ENCODE peak calls at places on chromosomes 1 and 21, in four cellular contexts. Y is GM12891, R is suprapubic skin, E is H1. N is an unnamed sample.

GRCh38 chr1:196180847-196181593 is 427.2 kb downstream of the KCNT2 start:
- DNase-seq in R (no peak), Y (no peak), E (no peak), N (peak)

GRCh38 chr1:211734791-211735190 is 59.4 kb upstream of the NEK2 start:
- DNase-seq in E (no peak), R (no peak), Y (no peak), N (no peak)

GRCh38 chr1:160007577-160008200 is 24.1 kb downstream of the PIGM start:
- DNase-seq in E (no peak), Y (no peak), R (no peak), N (no peak)

GRCh38 chr1:198778049-198778448 is 139.2 kb downstream of the PTPRC start:
- DNase-seq in E (no peak), Y (no peak), R (no peak), N (no peak)

GRCh38 chr1:51958824-51959223 is 31.7 kb downstream of the RAB3B start:
- DNase-seq in Y (no peak), R (no peak), E (no peak), N (no peak)

GRCh38 chr1:192904438-192904895 is 95.6 kb downstream of the RGS2 start:
- DNase-seq in E (no peak), Y (no peak), R (no peak), N (peak)

GRCh38 chr21:15809818-15810217 is 80.0 kb downstream of the USP25 start:
- DNase-seq in R (no peak), E (no peak), Y (no peak), N (no peak)

GRCh38 chr1:36580524-36580923 is 97.8 kb upstream of the CSF3R start:
- DNase-seq in Y (no peak), E (no peak), R (no peak), N (no peak)

GRCh38 chr1:42937836-42938595 is 20.7 kb downstream of the SLC2A1 start:
- DNase-seq in R (peak), E (no peak), Y (no peak), N (no peak)

GRCh38 chr1:36910281-36910725 is 124.0 kb downstream of the GRIK3 start:
- DNase-seq in Y (no peak), R (no peak), E (no peak), N (no peak)

GRCh38 chr1:110118636-110119396 is 6.6 kb downstream of the UBL4B start:
- DNase-seq in R (no peak), Y (no peak), E (no peak), N (no peak)

GRCh38 chr1:51532853-51533252 is 13.8 kb upstream of the EPS15 start:
- DNase-seq in E (no peak), R (no peak), Y (no peak), N (no peak)

GRCh38 chr1:109765483-109765815 is 1.7 kb upstream of the EPS8L3 start:
- DNase-seq in E (no peak), R (peak), Y (no peak), N (no peak)

GRCh38 chr1:57307382-57307781 is 116.5 kb downstream of the DAB1 start:
- DNase-seq in E (peak), R (no peak), Y (peak), N (no peak)

GRCh38 chr1:143699115-143699514 is 272.7 kb downstream of the FAM72C start:
- DNase-seq in R (no peak), Y (no peak), E (no peak), N (no peak)

GRCh38 chr1:89975540-89976125 is 19.3 kb upstream of the ZNF326 start:
- DNase-seq in Y (no peak), E (no peak), R (no peak), N (no peak)

GRCh38 chr1:219564072-219564471 is 48.8 kb downstream of the ZC3H11B start:
- DNase-seq in Y (no peak), R (no peak), E (no peak), N (no peak)

GRCh38 chr1:109814223-109814622 is 50.5 kb upstream of the EPS8L3 start:
- DNase-seq in R (no peak), Y (no peak), E (no peak), N (no peak)

GRCh38 chr1:224067207-224067606 is 46.7 kb upstream of the FBXO28 start:
- DNase-seq in E (no peak), Y (no peak), R (no peak), N (no peak)

GRCh38 chr1:226655251-226656163 is 83.6 kb downstream of the ITPKB start:
- DNase-seq in R (no peak), E (no peak), Y (no peak), N (peak)

GRCh38 chr1:63322248-63322943 is at the start of gene FOXD3:
- DNase-seq in E (peak), R (peak), Y (no peak), N (peak)

GRCh38 chr1:2091611-2092604 is 41.7 kb downstream of the PRKCZ start:
- DNase-seq in E (peak), R (no peak), Y (peak), N (no peak)

GRCh38 chr1:91570105-91570448 is 69.4 kb downstream of the CDC7 start:
- DNase-seq in E (no peak), R (no peak), Y (no peak), N (no peak)

GRCh38 chr21:43927591-43928229 is 62.7 kb downstream of the AGPAT3 start:
- DNase-seq in E (no peak), R (no peak), Y (no peak), N (no peak)
- TF ChIP-seq POLR2A in E (no peak), R (no peak), Y (no peak), N (no peak)

GRCh38 chr1:208358681-208359080 is 114.5 kb upstream of the PLXNA2 start:
- DNase-seq in Y (no peak), R (no peak), E (no peak), N (no peak)

GRCh38 chr1:208357663-208358507 is 113.7 kb upstream of the PLXNA2 start:
- DNase-seq in E (no peak), Y (no peak), R (no peak), N (no peak)
- TF ChIP-seq POLR2A in E (no peak), Y (no peak), R (no peak), N (no peak)

DNA sequence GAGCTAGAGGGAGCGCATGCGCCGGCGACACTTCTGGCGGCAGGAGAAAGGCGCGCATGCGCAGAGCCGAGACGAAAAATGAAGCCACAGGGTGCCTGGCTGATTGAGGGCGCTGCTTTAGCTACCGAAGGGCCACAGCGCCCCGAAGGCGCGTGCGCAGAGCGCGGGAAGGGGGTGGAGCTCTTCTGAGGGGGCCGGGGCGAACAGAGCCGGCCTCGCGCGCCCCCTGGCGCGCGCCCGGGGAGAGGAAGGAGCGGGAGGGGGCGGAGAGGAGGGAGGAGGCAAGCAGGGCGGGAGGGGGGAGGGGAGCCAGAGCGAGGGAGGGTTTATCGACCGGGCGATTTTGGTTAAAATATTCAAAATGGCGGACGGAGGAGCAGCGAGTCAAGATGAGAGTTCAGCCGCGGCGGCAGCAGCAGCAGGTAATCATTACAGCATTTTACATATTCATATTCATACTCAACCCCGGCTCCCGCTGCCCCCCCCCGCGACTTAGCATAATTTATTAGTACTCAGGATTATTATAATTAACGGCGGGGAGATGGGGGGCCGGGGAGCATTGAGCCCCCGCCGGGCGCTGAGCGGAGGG is at the start of gene POU2F1:
- DNase-seq in Y (peak), R (peak), E (peak), N (peak)
- TF ChIP-seq POLR2A in Y (peak), R (peak), E (peak), N (peak)

DNA sequence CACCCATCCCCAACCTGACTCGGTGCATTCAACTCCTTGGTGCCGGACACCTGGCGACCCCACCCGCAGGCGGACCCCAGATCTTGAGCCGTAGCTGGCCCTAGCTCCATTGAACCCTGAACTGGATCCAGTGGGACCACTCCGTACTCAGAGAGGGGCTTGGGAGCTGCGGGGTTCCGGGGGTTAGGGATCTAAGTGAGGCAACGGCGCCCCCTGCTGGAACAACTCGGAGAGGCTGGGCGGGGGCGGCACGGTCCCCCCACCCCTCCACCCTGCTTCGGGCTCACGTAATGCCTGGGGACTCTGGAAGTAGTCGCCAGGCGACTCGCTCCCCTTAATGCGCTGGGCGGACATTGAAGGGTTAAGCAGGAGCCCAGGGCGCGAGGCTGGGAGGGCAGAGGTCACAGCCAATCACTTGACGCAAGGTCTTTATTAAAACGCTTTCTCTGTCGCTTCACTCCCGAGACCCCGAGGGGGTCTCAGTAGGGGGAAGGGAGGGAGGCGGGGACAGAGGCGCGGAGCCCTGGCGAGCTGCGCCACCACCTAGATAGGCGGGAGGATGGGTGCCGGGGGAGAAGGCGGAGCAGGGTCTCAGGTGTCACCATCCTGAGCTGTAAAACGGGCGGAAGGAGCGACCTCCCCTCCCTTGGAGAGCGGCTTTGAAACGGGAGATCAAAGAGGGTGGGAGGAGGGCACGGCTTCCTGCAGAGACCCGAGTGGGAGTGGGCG is 699 bp upstream of the CRABP2 start:
- DNase-seq in R (peak), Y (peak), E (peak), N (no peak)
- TF ChIP-seq POLR2A in R (no peak), Y (no peak), E (no peak), N (no peak)

GRCh38 chr1:93707956-93708355 is 26.3 kb upstream of the BCAR3 start:
- DNase-seq in E (no peak), Y (peak), R (no peak), N (no peak)
- TF ChIP-seq POLR2A in E (no peak), Y (no peak), R (no peak), N (no peak)

DNA sequence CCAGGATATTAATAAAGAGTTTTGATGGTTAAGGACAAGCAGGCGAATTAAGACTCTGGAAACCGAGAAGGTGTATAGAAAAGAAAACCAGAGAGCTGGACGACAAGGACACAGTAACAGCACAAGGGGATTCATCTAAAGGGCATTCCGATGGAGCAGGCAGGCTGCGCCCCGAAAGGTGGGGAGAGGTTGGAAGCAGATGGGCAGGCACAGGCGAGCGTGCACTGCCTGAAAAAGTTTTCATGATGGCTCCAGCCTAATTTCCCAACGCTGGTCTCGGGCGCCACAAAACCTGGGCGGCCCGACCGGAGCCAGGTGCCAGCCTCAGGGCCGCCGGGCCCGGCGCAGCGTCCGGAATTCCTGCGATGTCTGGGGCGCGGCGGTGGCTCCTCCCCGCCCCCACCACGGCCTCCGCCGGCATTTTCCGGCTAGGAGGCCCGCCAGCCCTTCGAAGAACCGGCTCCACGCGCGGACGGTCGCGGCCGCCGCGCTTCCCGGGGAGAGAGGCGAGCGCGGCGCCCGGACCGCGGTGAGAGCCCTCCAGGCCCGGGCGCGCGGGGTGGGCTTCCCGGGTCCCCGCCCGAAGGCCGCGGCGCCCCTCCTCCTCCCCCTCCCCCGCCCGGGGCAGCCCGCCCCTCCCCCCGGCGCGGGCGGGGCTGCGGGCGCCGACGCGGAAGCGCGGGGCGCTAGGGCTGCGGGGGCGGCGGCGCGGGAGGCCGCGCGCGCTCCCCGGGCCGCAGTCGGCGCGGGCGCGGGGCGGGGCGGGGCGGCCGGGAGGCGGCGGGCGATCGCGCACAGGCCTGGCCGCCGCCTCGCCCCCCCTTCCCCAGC is 701 bp upstream of the DYRK1A start:
- DNase-seq in Y (no peak), E (peak), R (peak), N (peak)
- TF ChIP-seq POLR2A in Y (peak), E (peak), R (peak), N (peak)

GRCh38 chr1:40371707-40372258 is 1.7 kb upstream of the SMAP2 start:
- DNase-seq in Y (no peak), E (no peak), R (no peak), N (no peak)

GRCh38 chr1:40377512-40377911 is 4.0 kb downstream of the SMAP2 start:
- DNase-seq in R (no peak), E (no peak), Y (no peak), N (no peak)

GRCh38 chr1:40372658-40373322 is 737 bp upstream of the SMAP2 start:
- DNase-seq in Y (no peak), E (no peak), R (no peak), N (no peak)

DNA sequence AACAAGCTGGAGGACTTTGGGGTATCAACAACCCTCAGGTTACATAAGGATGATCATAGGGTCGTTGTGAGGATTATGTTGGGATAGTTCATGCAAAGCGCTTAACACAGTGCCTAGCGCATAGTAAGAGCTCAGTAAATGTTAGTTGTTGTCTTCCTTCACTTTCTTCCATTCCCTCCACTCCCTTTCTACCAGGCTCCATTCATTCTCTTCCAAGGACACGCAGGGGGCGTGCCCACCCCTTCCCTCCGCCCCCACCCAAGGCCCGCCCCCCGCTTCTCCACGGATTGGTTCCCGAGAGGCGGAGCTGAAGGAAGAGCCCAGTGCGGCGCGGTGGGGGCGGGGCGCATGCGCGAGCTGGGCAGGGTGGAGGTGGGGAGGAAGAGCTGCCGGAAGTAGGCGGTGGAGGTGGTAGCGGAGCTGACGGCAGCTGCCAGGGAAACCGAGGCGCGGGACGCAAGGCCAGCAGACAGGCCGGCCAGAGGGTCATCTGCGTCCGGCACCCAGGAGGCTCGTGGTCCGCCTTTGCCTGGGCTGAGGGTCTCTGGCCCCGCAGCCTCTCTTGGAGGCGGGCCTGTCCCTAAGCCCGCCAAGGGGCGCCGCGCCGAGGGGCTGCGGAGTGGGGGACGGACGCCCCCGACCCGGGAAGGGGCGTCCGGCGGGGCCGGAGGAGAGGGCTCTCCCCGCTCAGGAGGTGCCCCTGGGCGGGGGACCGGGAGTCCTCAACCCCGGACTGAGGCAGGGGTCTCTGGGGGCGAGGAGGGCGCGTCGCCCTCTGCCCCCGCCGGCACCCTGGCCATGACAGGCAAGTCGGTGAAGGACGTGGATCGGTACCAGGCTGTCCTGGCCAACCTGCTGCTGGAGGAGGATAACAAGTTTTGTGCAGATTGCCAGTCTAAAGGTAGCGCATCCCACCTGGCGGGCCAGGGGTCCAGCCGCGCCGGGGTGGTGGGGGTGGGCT is at the start of gene SMAP2:
- DNase-seq in Y (peak), E (peak), R (peak), N (peak)
- TF ChIP-seq POLR2A in Y (peak), E (no peak), R (peak), N (peak)